ENCODE peak calls at places on chromosomes 1 and 21, in five cellular contexts. E, S, Y, R and X are unnamed samples.

GRCh38 chr1:112517646-112518045 is 8.9 kb downstream of the WNT2B start:
- DNase-seq in E (no peak), S (no peak), Y (no peak), R (no peak), X (no peak)

GRCh38 chr1:66571789-66572188 is 37.8 kb downstream of the SGIP1 start:
- DNase-seq in E (no peak), S (no peak), Y (no peak), R (no peak), X (no peak)

GRCh38 chr1:223244366-223245103 is 101.5 kb upstream of the TLR5 start:
- DNase-seq in E (no peak), S (no peak), Y (no peak), R (no peak), X (no peak)

GRCh38 chr1:24900985-24901781 is 28.9 kb downstream of the RUNX3 start:
- DNase-seq in E (peak; percentile 24), S (peak; percentile 34), Y (no peak), R (no peak), X (no peak)

GRCh38 chr1:1332774-1333480 is 1.8 kb downstream of the TAS1R3 start:
- DNase-seq in E (no peak), S (peak; percentile 80), Y (peak; percentile 29), R (no peak), X (no peak)

GRCh38 chr1:246592695-246593094 is 26.4 kb downstream of the CNST start:
- DNase-seq in E (no peak), S (no peak), Y (no peak), R (no peak), X (no peak)

GRCh38 chr1:53078333-53079101 is 16.5 kb downstream of the PODN start:
- DNase-seq in E (no peak), S (peak; percentile 44), Y (no peak), R (no peak), X (no peak)

GRCh38 chr1:43388021-43388575 is 1.5 kb downstream of the MED8 start:
- DNase-seq in E (no peak), S (no peak), Y (no peak), R (no peak), X (no peak)

GRCh38 chr1:84422909-84423308 is 24.6 kb downstream of the DNASE2B start:
- DNase-seq in E (no peak), S (no peak), Y (no peak), R (no peak), X (no peak)

GRCh38 chr1:152444045-152444444 is 30.0 kb upstream of the CRNN start:
- DNase-seq in E (no peak), S (no peak), Y (peak; percentile 52), R (no peak), X (no peak)

GRCh38 chr1:218209351-218209861 is 75.7 kb upstream of the RRP15 start:
- DNase-seq in E (no peak), S (no peak), Y (no peak), R (no peak), X (no peak)

GRCh38 chr1:205075642-205076155 is 8.6 kb downstream of the TMEM81 start:
- DNase-seq in E (no peak), S (no peak), Y (no peak), R (no peak), X (no peak)

GRCh38 chr21:29436143-29436542 is 137.4 kb downstream of the BACH1 start:
- DNase-seq in E (no peak), S (no peak), Y (no peak), R (no peak), X (no peak)

GRCh38 chr1:32926562-32926961 is 25.4 kb upstream of the TMEM54 start:
- DNase-seq in E (no peak), S (no peak), Y (no peak), R (no peak), X (no peak)

GRCh38 chr1:51927029-51927428 is 48.5 kb upstream of the NRDC start:
- DNase-seq in E (no peak), S (no peak), Y (no peak), R (no peak), X (no peak)

GRCh38 chr1:7705048-7705907 is 65.8 kb upstream of the VAMP3 start:
- DNase-seq in E (peak; percentile 36), S (peak; percentile 57), Y (peak; percentile 46), R (no peak), X (peak; percentile 24)